ENCODE peak calls at places on chromosome 12, in nine cellular contexts. B is stomach, O is prostate gland, F is tibial artery, J is mammary epithelial cell, H is MCF 10A, W is WERI-Rb-1, S is fibroblast of lung, N is neural progenitor cell. U is an unnamed sample.

GRCh38 chr12:108884116-108885012 is 4.5 kb downstream of the DAO start:
- DNase-seq in B (peak), O (peak), F (peak), J (peak), H (peak), W (peak), S (peak), N (peak), U (peak)

GRCh38 chr12:114670257-114670955 is 13.6 kb downstream of the TBX3 start:
- DNase-seq in B (no peak), O (no peak), F (no peak), J (peak), H (no peak), W (no peak), S (peak), N (no peak), U (no peak)

GRCh38 chr12:85225501-85225900 is 54.5 kb upstream of the ALX1 start:
- DNase-seq in B (no peak), O (no peak), F (no peak), J (no peak), H (no peak), W (no peak), S (no peak), N (no peak), U (no peak)

GRCh38 chr12:51270067-51270846 is at the start of gene SMAGP:
- DNase-seq in B (peak), O (peak), F (peak), J (peak), H (peak), W (peak), S (peak), N (peak), U (peak)

GRCh38 chr12:31322651-31323248 is 3.2 kb downstream of the SINHCAF start:
- DNase-seq in B (no peak), O (peak), F (no peak), J (peak), H (peak), W (no peak), S (peak), N (peak), U (no peak)

GRCh38 chr12:82057770-82058169 is 298.6 kb upstream of the PPFIA2 start:
- DNase-seq in B (no peak), O (no peak), F (no peak), J (peak), H (peak), W (no peak), S (no peak), N (no peak), U (no peak)

GRCh38 chr12:89280833-89281533 is 71.3 kb downstream of the DUSP6 start:
- DNase-seq in B (no peak), O (no peak), F (no peak), J (no peak), H (no peak), W (no peak), S (no peak), N (peak), U (no peak)

GRCh38 chr12:54143233-54143986 is 45.4 kb downstream of the SMUG1 start:
- DNase-seq in B (no peak), O (no peak), F (no peak), J (no peak), H (no peak), W (no peak), S (no peak), N (no peak), U (no peak)

GRCh38 chr12:503111-503761 is 43.5 kb downstream of the B4GALNT3 start:
- DNase-seq in B (peak), O (peak), F (no peak), J (peak), H (peak), W (peak), S (no peak), N (no peak), U (no peak)

GRCh38 chr12:116773276-116773731 is 35.2 kb downstream of the RNFT2 start:
- DNase-seq in B (no peak), O (peak), F (no peak), J (peak), H (peak), W (no peak), S (no peak), N (peak), U (peak)

GRCh38 chr12:53523131-53523530 is 15.8 kb upstream of the NPFF start:
- DNase-seq in B (no peak), O (no peak), F (no peak), J (no peak), H (no peak), W (no peak), S (no peak), N (no peak), U (no peak)

GRCh38 chr12:51970904-51971646 is 19.6 kb downstream of the ACVR1B start:
- DNase-seq in B (no peak), O (no peak), F (no peak), J (peak), H (peak), W (peak), S (peak), N (peak), U (peak)

GRCh38 chr12:40033260-40033649 is 72.6 kb downstream of the SLC2A13 start:
- DNase-seq in B (peak), O (no peak), F (no peak), J (no peak), H (no peak), W (no peak), S (no peak), N (peak), U (peak)

GRCh38 chr12:64780531-64781373 is 21.5 kb upstream of the GNS start:
- DNase-seq in B (peak), O (peak), F (no peak), J (peak), H (peak), W (peak), S (no peak), N (peak), U (peak)

GRCh38 chr12:123912415-123913385 is 59.9 kb downstream of the CCDC92 start:
- DNase-seq in B (no peak), O (no peak), F (no peak), J (no peak), H (no peak), W (no peak), S (no peak), N (peak), U (no peak)

GRCh38 chr12:88627501-88627900 is 47.2 kb upstream of the KITLG start:
- DNase-seq in B (no peak), O (no peak), F (no peak), J (no peak), H (no peak), W (no peak), S (peak), N (no peak), U (no peak)

GRCh38 chr12:116891019-116891418 is 9.8 kb upstream of the HRK start:
- DNase-seq in B (no peak), O (no peak), F (no peak), J (no peak), H (no peak), W (no peak), S (no peak), N (no peak), U (no peak)

GRCh38 chr12:19780460-19780859 is 341.2 kb downstream of the AEBP2 start:
- DNase-seq in B (no peak), O (no peak), F (no peak), J (no peak), H (no peak), W (no peak), S (no peak), N (no peak), U (no peak)

GRCh38 chr12:126798449-126798848 is 1468.5 kb upstream of the TMEM132C start:
- DNase-seq in B (no peak), O (no peak), F (no peak), J (no peak), H (no peak), W (no peak), S (no peak), N (no peak), U (no peak)

GRCh38 chr12:47651368-47652254 is 54.2 kb downstream of the RPAP3 start:
- DNase-seq in B (peak), O (peak), F (peak), J (peak), H (peak), W (peak), S (peak), N (peak), U (peak)

GRCh38 chr12:50924131-50924438 is 28.3 kb upstream of the HIGD1C start:
- DNase-seq in B (no peak), O (no peak), F (no peak), J (no peak), H (no peak), W (no peak), S (no peak), N (no peak), U (no peak)

GRCh38 chr12:92063641-92064040 is 82.0 kb downstream of the BTG1 start:
- DNase-seq in B (no peak), O (no peak), F (no peak), J (no peak), H (no peak), W (no peak), S (peak), N (no peak), U (no peak)

GRCh38 chr12:67855103-67855502 is 134.1 kb upstream of the IFNG-AS1 start:
- DNase-seq in B (no peak), O (no peak), F (no peak), J (no peak), H (no peak), W (no peak), S (no peak), N (no peak), U (no peak)

GRCh38 chr12:104935892-104936291 is 22.2 kb downstream of the SLC41A2 start:
- DNase-seq in B (no peak), O (no peak), F (no peak), J (no peak), H (no peak), W (no peak), S (no peak), N (no peak), U (no peak)
- TF ChIP-seq CTCF in B (no peak), O (no peak), F (no peak), J (no peak), H (no peak), W (no peak), S (no peak), N (no peak), U (no peak)

GRCh38 chr12:6376079-6376941 is 947 bp upstream of the SCNN1A start:
- DNase-seq in B (peak), O (peak), F (peak), J (peak), H (peak), W (no peak), S (peak), N (peak), U (peak)
- TF ChIP-seq CTCF in B (peak), O (peak), F (peak), J (peak), H (no peak), W (peak), S (peak), N (peak), U (no peak)

GRCh38 chr12:111971800-111972199 is 41.2 kb downstream of the TMEM116 start:
- DNase-seq in B (no peak), O (no peak), F (no peak), J (peak), H (no peak), W (no peak), S (no peak), N (no peak), U (no peak)

GRCh38 chr12:111978545-111978944 is 34.4 kb downstream of the TMEM116 start:
- DNase-seq in B (no peak), O (no peak), F (no peak), J (no peak), H (no peak), W (no peak), S (no peak), N (no peak), U (no peak)

GRCh38 chr12:111976291-111976690 is 36.7 kb downstream of the TMEM116 start:
- DNase-seq in B (no peak), O (no peak), F (no peak), J (peak), H (peak), W (no peak), S (no peak), N (no peak), U (no peak)

GRCh38 chr12:111976860-111977259 is 36.1 kb downstream of the TMEM116 start:
- DNase-seq in B (no peak), O (no peak), F (no peak), J (no peak), H (no peak), W (no peak), S (no peak), N (no peak), U (no peak)

DNA sequence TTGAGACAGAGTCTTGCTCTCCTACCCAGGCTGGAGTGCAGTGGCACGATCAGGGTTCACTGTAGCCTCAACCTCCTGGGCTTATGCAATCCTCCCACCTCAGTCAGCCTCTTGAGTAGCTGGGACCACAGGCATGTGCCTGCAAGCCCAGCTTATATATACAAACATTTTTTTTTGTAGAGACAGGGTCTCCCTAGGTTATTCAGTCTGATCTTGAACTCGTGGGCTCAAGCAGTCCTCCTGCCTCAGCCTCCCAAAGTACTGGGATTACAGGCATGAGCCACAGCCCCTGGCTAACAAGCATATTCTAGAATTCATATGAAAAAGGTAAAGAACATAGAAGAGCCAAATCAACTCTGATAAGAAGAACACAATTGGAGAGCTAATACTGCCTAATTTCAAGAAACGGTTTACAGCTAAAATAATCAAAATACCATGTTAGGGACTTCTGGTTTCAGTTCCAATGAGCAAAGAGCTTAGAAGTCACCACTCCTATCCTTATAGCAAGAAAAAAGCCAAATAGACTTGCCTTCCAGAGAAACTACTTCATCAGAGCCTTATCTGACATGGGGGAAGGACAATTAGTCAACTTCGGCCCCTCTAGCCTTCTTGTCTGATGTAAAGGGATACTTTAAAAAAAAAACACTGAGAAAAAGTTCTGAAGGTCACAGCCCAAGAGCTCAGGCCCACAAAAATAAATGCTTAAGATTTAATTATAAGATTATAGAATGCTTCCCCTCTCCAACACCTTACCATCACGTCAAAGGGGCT is 37.6 kb downstream of the TMEM116 start:
- DNase-seq in B (no peak), O (no peak), F (no peak), J (peak), H (peak), W (no peak), S (peak), N (no peak), U (no peak)
- TF ChIP-seq CTCF in B (no peak), O (no peak), F (no peak), J (no peak), H (no peak), W (no peak), S (no peak), N (no peak), U (no peak)

DNA sequence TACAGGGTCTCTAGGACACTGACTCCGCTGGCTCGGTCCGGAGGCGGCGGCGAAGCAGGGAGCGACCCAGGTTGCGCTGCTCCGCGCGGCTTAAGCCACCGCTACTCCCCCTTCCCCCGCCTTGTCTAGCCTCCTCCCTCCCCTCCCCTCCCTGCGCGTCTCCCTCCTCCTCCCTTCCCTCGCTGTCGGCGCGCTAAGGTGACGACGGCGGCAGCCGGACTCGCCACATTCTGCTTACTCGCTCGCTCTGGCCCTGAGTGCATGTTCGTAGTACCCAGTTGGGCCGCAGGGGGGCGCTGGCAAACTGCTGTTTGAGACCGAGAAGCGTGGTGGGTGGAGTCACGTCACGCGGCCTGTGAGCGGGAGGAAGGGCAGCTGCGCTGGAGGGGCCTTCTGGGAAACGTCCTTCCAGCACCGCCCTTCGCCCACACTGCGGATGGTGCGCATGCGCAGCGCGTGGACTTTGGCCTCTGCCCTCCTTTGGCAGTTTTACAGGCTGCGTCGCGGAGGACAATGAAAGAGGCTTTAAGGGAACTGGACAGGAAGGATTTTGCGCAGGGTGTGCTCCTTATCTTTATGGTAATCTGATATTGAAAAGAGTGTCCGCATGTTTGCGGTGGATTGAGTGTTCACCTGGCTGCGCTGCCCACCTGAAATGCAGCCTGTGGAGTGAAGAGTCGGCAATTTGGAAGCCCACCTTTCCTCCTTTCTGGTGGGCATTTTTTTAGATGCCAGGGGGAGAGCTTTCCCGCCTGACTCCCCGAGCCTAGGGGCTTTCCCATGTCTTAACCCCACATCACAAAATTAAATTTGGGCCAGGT is at the start of gene SCAF11:
- DNase-seq in B (peak), O (peak), F (peak), J (peak), H (peak), W (peak), S (peak), N (peak), U (peak)
- TF ChIP-seq CTCF in B (peak), O (peak), F (peak), J (peak), H (peak), W (peak), S (peak), N (peak), U (peak)

GRCh38 chr12:80701388-80701787 is 6.0 kb upstream of the MYF6 start:
- DNase-seq in B (no peak), O (no peak), F (no peak), J (no peak), H (no peak), W (no peak), S (peak), N (no peak), U (no peak)

GRCh38 chr12:80707830-80708534 is 548 bp downstream of the MYF6 start:
- DNase-seq in B (no peak), O (no peak), F (no peak), J (no peak), H (no peak), W (no peak), S (no peak), N (peak), U (peak)

GRCh38 chr12:80702889-80703605 is 4.4 kb upstream of the MYF6 start:
- DNase-seq in B (no peak), O (no peak), F (no peak), J (peak), H (peak), W (no peak), S (peak), N (no peak), U (no peak)

GRCh38 chr12:80707126-80707829 is at the start of gene MYF6:
- DNase-seq in B (no peak), O (no peak), F (no peak), J (no peak), H (no peak), W (no peak), S (no peak), N (no peak), U (no peak)

DNA sequence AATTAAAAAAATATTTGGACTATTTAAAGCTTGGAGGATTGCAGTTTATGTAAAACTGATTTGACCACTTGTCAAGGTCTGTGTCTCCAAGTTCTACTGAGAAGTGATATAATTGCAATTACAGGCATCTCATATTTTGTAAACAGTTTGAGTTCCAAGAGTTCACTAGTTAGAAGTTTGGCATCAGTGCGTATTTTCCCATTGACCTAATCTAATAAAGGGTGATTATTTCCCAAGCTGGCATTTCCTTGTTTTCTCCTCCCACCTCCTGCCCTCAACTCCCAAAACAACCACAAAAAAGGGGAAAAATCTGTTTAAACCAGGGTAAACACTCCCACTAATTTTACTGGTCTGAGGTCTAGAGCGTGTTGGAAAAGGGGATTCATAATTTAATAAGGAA is 3.0 kb upstream of the MYF6 start:
- DNase-seq in B (no peak), O (no peak), F (no peak), J (no peak), H (no peak), W (no peak), S (no peak), N (no peak), U (no peak)
- TF ChIP-seq CTCF in B (no peak), O (no peak), F (no peak), J (no peak), H (no peak), W (no peak), S (no peak), N (no peak), U (no peak)

GRCh38 chr12:65878540-65878939 is 54.3 kb downstream of the HMGA2 start:
- DNase-seq in B (no peak), O (no peak), F (no peak), J (no peak), H (peak), W (no peak), S (peak), N (peak), U (peak)
- TF ChIP-seq CTCF in B (no peak), O (no peak), F (no peak), J (peak), H (peak), W (peak), S (peak), N (peak), U (no peak)

DNA sequence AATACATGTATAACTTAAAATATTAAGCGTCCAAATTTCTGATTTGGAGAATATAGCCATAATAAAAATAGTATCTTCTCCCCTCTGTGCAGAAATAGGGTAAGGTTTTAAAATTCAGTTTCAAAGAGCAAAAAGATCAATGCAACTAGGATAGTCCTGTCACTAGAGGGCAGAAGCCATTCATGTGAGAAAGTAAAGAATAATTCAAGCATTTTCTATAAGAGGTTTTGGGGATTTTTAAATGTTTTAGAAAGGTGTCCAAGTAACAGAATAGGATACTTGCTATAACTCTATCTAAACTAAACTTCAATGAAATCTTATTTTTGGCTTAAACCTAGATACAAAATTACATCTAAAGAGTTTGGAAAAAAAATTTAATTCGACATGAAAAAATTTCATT is 50.3 kb downstream of the ADAMTS20 start:
- DNase-seq in B (no peak), O (no peak), F (no peak), J (peak), H (peak), W (no peak), S (peak), N (peak), U (no peak)
- TF ChIP-seq CTCF in B (no peak), O (no peak), F (no peak), J (peak), H (peak), W (no peak), S (peak), N (peak), U (no peak)

GRCh38 chr12:69287556-69287955 is 48.2 kb downstream of the CPSF6 start:
- DNase-seq in B (no peak), O (no peak), F (no peak), J (no peak), H (no peak), W (no peak), S (no peak), N (no peak), U (no peak)

GRCh38 chr12:69278814-69279782 is 39.7 kb downstream of the CPSF6 start:
- DNase-seq in B (no peak), O (no peak), F (no peak), J (no peak), H (no peak), W (no peak), S (no peak), N (no peak), U (no peak)

GRCh38 chr12:69284131-69284530 is 44.8 kb downstream of the CPSF6 start:
- DNase-seq in B (peak), O (peak), F (peak), J (peak), H (peak), W (peak), S (peak), N (peak), U (peak)
- TF ChIP-seq CTCF in B (no peak), O (no peak), F (no peak), J (no peak), H (no peak), W (peak), S (no peak), N (peak), U (no peak)

GRCh38 chr12:26719852-26720251 is 113.1 kb downstream of the ITPR2 start:
- DNase-seq in B (no peak), O (no peak), F (no peak), J (no peak), H (no peak), W (no peak), S (no peak), N (no peak), U (no peak)
- TF ChIP-seq CTCF in B (no peak), O (no peak), F (no peak), J (peak), H (no peak), W (no peak), S (peak), N (peak), U (no peak)